ENCODE peak calls at places on chromosomes 7 and 10, in eight cellular contexts. I is substantia nigra, A is neural progenitor cell, C is AG04450, D is lower lobe of right lung, U is stomach, V is right cardiac atrium, X is A549. F is an unnamed sample.

GRCh38 chr7:34622182-34622581 is 35.8 kb upstream of the NPSR1 start:
- DNase-seq in I (no peak), A (peak; percentile 28), C (no peak), D (no peak), U (no peak), V (no peak), X (no peak), F (no peak)

GRCh38 chr7:139246494-139246893 is 15.5 kb downstream of the UBN2 start:
- DNase-seq in I (no peak), A (no peak), C (no peak), D (no peak), U (no peak), V (no peak), X (no peak), F (no peak)

GRCh38 chr7:55515569-55516279 is 56.6 kb downstream of the VOPP1 start:
- DNase-seq in I (no peak), A (no peak), C (no peak), D (no peak), U (no peak), V (no peak), X (no peak), F (no peak)

GRCh38 chr10:71735709-71736569 is 16.4 kb upstream of the C10orf105 start:
- DNase-seq in I (no peak), A (no peak), C (no peak), D (no peak), U (peak; percentile 39), V (no peak), X (no peak), F (no peak)

GRCh38 chr10:29119374-29119773 is 169.5 kb upstream of the LYZL1 start:
- DNase-seq in I (peak; percentile 6), A (peak; percentile 72), C (no peak), D (peak; percentile 49), U (peak; percentile 59), V (peak; percentile 53), X (no peak), F (no peak)

GRCh38 chr7:128247640-128248194 is 6.6 kb downstream of the LEP start:
- DNase-seq in I (no peak), A (no peak), C (no peak), D (no peak), U (no peak), V (no peak), X (peak; percentile 23), F (no peak)

GRCh38 chr10:73094986-73095478 is 1.6 kb downstream of the P4HA1 start:
- DNase-seq in I (no peak), A (no peak), C (no peak), D (no peak), U (no peak), V (no peak), X (no peak), F (no peak)

GRCh38 chr7:93055543-93056107 is 62.2 kb downstream of the SAMD9 start:
- DNase-seq in I (no peak), A (peak; percentile 62), C (no peak), D (no peak), U (no peak), V (no peak), X (peak; percentile 30), F (no peak)

GRCh38 chr10:125060851-125061556 is 99.4 kb downstream of the CTBP2 start:
- DNase-seq in I (peak; percentile 80), A (peak; percentile 84), C (peak; percentile 56), D (peak; percentile 91), U (peak; percentile 88), V (peak; percentile 86), X (peak; percentile 64), F (peak; percentile 94)

GRCh38 chr10:107859065-107859464 is 694.6 kb upstream of the SORCS1 start:
- DNase-seq in I (no peak), A (no peak), C (no peak), D (no peak), U (no peak), V (no peak), X (no peak), F (no peak)

GRCh38 chr10:27779462-27779861 is 33.8 kb upstream of the MKX start:
- DNase-seq in I (no peak), A (no peak), C (no peak), D (no peak), U (no peak), V (no peak), X (no peak), F (no peak)

GRCh38 chr7:25359471-25360059 is 131.3 kb upstream of the NPVF start:
- DNase-seq in I (no peak), A (peak; percentile 4), C (no peak), D (no peak), U (no peak), V (no peak), X (no peak), F (no peak)

GRCh38 chr7:152743600-152743999 is 16.0 kb upstream of the ACTR3B start:
- DNase-seq in I (no peak), A (no peak), C (no peak), D (no peak), U (no peak), V (no peak), X (no peak), F (no peak)

GRCh38 chr10:133067152-133068090 is 20.3 kb upstream of the ADGRA1 start:
- DNase-seq in I (no peak), A (no peak), C (no peak), D (no peak), U (no peak), V (no peak), X (no peak), F (no peak)

GRCh38 chr7:42611961-42612360 is 299.9 kb downstream of the C7orf25 start:
- DNase-seq in I (no peak), A (no peak), C (no peak), D (no peak), U (no peak), V (no peak), X (no peak), F (no peak)

GRCh38 chr7:23471090-23471859 is 984 bp upstream of the IGF2BP3 start:
- DNase-seq in I (no peak), A (peak; percentile 97), C (no peak), D (no peak), U (no peak), V (no peak), X (peak; percentile 80), F (no peak)

GRCh38 chr7:23470290-23471089 is at the start of gene IGF2BP3:
- DNase-seq in I (no peak), A (peak; percentile 97), C (peak; percentile 89), D (no peak), U (no peak), V (no peak), X (peak; percentile 76), F (no peak)

GRCh38 chr7:23472556-23472955 is 2.3 kb upstream of the IGF2BP3 start:
- DNase-seq in I (no peak), A (no peak), C (no peak), D (no peak), U (no peak), V (no peak), X (no peak), F (no peak)

GRCh38 chr7:23472974-23473847 is 2.9 kb upstream of the IGF2BP3 start:
- DNase-seq in I (no peak), A (peak; percentile 53), C (no peak), D (no peak), U (no peak), V (no peak), X (no peak), F (no peak)

DNA sequence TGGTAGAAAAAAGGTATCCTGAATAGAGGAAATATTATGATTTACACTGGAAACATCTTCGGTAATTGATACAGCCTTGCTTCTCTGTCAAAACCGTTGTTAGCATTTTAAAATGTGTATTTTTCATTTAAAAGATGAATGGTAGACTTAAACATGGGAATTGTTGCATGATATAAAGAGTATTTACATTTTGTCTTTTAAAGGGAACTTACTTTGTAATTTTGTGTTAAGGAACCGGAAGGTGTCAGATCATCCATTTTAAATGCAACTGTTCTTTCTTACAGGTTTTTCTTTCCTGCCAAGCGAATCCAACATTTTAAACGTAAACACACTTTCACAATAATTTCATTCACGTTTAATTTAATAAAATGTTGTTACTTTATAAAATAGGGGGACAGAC is 1.8 kb upstream of the IGF2BP3 start:
- DNase-seq in I (no peak), A (no peak), C (no peak), D (no peak), U (no peak), V (no peak), X (no peak), F (no peak)
- H3K27ac ChIP-seq in I (no peak overlapping the region), A (peak overlapping the region; percentile 43), C (no peak overlapping the region), D (no peak overlapping the region), U (no peak overlapping the region), V (no peak overlapping the region), X (peak overlapping the region; percentile 99), F (no peak overlapping the region)

GRCh38 chr10:30510932-30511700 is 77.1 kb downstream of the MAP3K8 start:
- DNase-seq in I (no peak), A (no peak), C (no peak), D (no peak), U (no peak), V (no peak), X (no peak), F (no peak)
- H3K27ac ChIP-seq in I (no peak overlapping the region), A (no peak overlapping the region), C (no peak overlapping the region), D (no peak overlapping the region), U (peak overlapping the region; percentile 37), V (no peak overlapping the region), X (peak overlapping the region; percentile 79), F (peak overlapping the region; percentile 16)

DNA sequence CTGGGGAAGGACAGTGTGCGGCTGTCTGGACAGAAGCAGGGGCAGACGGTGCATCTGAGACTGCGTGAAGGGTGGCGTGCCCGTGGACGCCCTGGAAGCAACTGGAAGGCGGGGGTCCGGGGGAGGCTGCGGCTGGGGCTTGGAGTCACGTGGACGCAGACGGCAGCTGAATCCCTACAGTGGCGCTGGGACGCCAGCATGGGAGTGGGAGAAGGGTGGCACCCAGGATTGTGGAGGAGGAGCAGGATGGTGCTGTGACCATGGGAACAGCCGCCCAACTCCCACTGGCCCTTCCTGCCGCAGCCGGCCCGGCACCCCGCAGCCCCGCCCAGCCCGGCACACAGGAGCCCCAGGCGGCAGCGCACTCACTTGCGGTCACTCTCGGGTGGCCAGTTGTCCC is 9.7 kb downstream of the INTS1 start:
- DNase-seq in I (no peak), A (no peak), C (no peak), D (no peak), U (no peak), V (no peak), X (no peak), F (no peak)
- H3K27ac ChIP-seq in I (no peak overlapping the region), A (no peak overlapping the region), C (no peak overlapping the region), D (no peak overlapping the region), U (no peak overlapping the region), V (no peak overlapping the region), X (no peak overlapping the region), F (no peak overlapping the region)

GRCh38 chr10:6739530-6740174 is 159.6 kb upstream of the PRKCQ start:
- DNase-seq in I (no peak), A (no peak), C (no peak), D (no peak), U (no peak), V (no peak), X (no peak), F (no peak)

GRCh38 chr10:6738464-6738824 is 158.4 kb upstream of the PRKCQ start:
- DNase-seq in I (no peak), A (no peak), C (no peak), D (no peak), U (no peak), V (no peak), X (no peak), F (no peak)

GRCh38 chr10:6737080-6737641 is 157.1 kb upstream of the PRKCQ start:
- DNase-seq in I (no peak), A (no peak), C (no peak), D (no peak), U (no peak), V (no peak), X (peak; percentile 86), F (no peak)

GRCh38 chr10:6734286-6734685 is 154.2 kb upstream of the PRKCQ start:
- DNase-seq in I (no peak), A (no peak), C (no peak), D (no peak), U (no peak), V (no peak), X (no peak), F (no peak)

GRCh38 chr10:6737758-6738463 is 157.8 kb upstream of the PRKCQ start:
- DNase-seq in I (no peak), A (no peak), C (no peak), D (no peak), U (no peak), V (no peak), X (peak; percentile 39), F (no peak)
- H3K27ac ChIP-seq in I (no peak overlapping the region), A (no peak overlapping the region), C (peak overlapping the region; percentile 73), D (no peak overlapping the region), U (no peak overlapping the region), V (no peak overlapping the region), X (peak overlapping the region; percentile 93), F (no peak overlapping the region)